ENCODE peak calls at places on chromosome 10, in ten cellular contexts. F is activated naive CD4-positive, alpha-beta T cell; D is kidney epithelial cell; S is substantia nigra; Q is NCI-H1092 treated with DMSO at 0.1 percent for 48 hours; A is NCI-H460; K is OCI-LY7; P is activated CD8-positive, alpha-beta memory T cell treated with anti-CD3 and anti-CD28 coated beads for 4 hours; B is transverse colon; T is NCI-H1930. E is an unnamed sample.

GRCh38 chr10:10730644-10731043 is 287.0 kb upstream of the CELF2 start:
- DNase-seq in S (no peak), D (no peak), Q (no peak), K (no peak), B (no peak), P (no peak), A (no peak), F (no peak), T (no peak), E (no peak)

GRCh38 chr10:49115796-49116508 is 630 bp upstream of the VSTM4 start:
- DNase-seq in D (no peak), A (no peak), S (no peak), F (no peak), T (no peak), B (no peak), K (no peak), P (no peak), Q (no peak), E (no peak)

GRCh38 chr10:97361050-97361901 is 26.7 kb upstream of the FRAT2 start:
- DNase-seq in T (no peak), D (no peak), K (no peak), S (no peak), A (no peak), P (no peak), F (no peak), Q (peak), B (no peak), E (no peak)

GRCh38 chr10:4070171-4070570 is 285.2 kb upstream of the KLF6 start:
- DNase-seq in P (no peak), T (no peak), K (no peak), B (no peak), S (no peak), Q (no peak), F (no peak), A (no peak), D (no peak), E (no peak)

GRCh38 chr10:74381291-74381885 is 230.4 kb downstream of the ADK start:
- DNase-seq in T (no peak), Q (no peak), D (no peak), B (no peak), P (no peak), S (no peak), F (no peak), K (no peak), A (no peak), E (no peak)

GRCh38 chr10:49116509-49117365 is 1.4 kb upstream of the VSTM4 start:
- DNase-seq in A (no peak), K (no peak), D (no peak), T (no peak), S (no peak), Q (no peak), B (no peak), F (no peak), P (no peak), E (no peak)

GRCh38 chr10:31322647-31323046 is 3.6 kb downstream of the ZEB1 start:
- DNase-seq in S (no peak), B (no peak), F (no peak), A (no peak), Q (peak), P (no peak), D (no peak), T (no peak), K (peak), E (no peak)

GRCh38 chr10:66941491-66941890 is 15.7 kb downstream of the LRRTM3 start:
- DNase-seq in P (no peak), Q (no peak), A (no peak), D (no peak), F (no peak), K (no peak), B (no peak), S (peak), T (no peak), E (no peak)

GRCh38 chr10:28291881-28292297 is 11.0 kb downstream of the MPP7 start:
- DNase-seq in A (peak), K (no peak), T (no peak), P (peak), S (no peak), D (peak), Q (no peak), B (no peak), F (no peak), E (peak)

GRCh38 chr10:92957223-92958010 is 103.2 kb upstream of the CYP26C1 start:
- DNase-seq in T (no peak), Q (peak), B (no peak), K (no peak), P (no peak), A (no peak), F (no peak), D (no peak), S (no peak), E (no peak)

GRCh38 chr10:6101181-6101580 is 12.3 kb downstream of the RBM17 start:
- DNase-seq in Q (no peak), S (no peak), K (peak), F (no peak), A (no peak), B (peak), D (no peak), P (no peak), T (no peak), E (no peak)

GRCh38 chr10:127618797-127619196 is 69.7 kb downstream of the NPS start:
- DNase-seq in P (no peak), S (no peak), A (no peak), D (no peak), Q (peak), B (no peak), K (no peak), T (no peak), F (no peak), E (no peak)

GRCh38 chr10:21523557-21524008 is 1.9 kb downstream of the SKIDA1 start:
- DNase-seq in A (no peak), K (no peak), F (no peak), T (no peak), D (no peak), S (no peak), B (no peak), Q (peak), P (no peak), E (no peak)